ENCODE peak calls at places on chromosome 19, in four cellular contexts. I, K, L and C are unnamed samples.

GRCh38 chr19:5143471-5144411 is 174.8 kb downstream of the KDM4B start:
- DNase-seq in I (no peak), K (no peak), L (no peak), C (no peak)

GRCh38 chr19:43439183-43440063 is 24.7 kb downstream of the TEX101 start:
- DNase-seq in I (no peak), K (peak; percentile 71), L (no peak), C (no peak)

GRCh38 chr19:9903341-9903740 is 33.0 kb downstream of the OLFM2 start:
- DNase-seq in I (no peak), K (no peak), L (no peak), C (no peak)

GRCh38 chr19:12996542-12997094 is 1.3 kb downstream of the NFIX start:
- DNase-seq in I (peak; percentile 62), K (peak; percentile 41), L (no peak), C (no peak)

GRCh38 chr19:4636151-4636717 is 3.1 kb upstream of the TNFAIP8L1 start:
- DNase-seq in I (peak; percentile 69), K (peak; percentile 21), L (no peak), C (peak; percentile 59)

GRCh38 chr19:16470911-16471811 is 609 bp downstream of the EPS15L1 start:
- DNase-seq in I (no peak), K (peak; percentile 53), L (no peak), C (no peak)

GRCh38 chr19:8251025-8251472 is 41.9 kb downstream of the CERS4 start:
- DNase-seq in I (peak; percentile 91), K (peak; percentile 35), L (no peak), C (peak; percentile 87)

GRCh38 chr19:38661166-38661565 is 13.7 kb downstream of the ACTN4 start:
- DNase-seq in I (no peak), K (no peak), L (no peak), C (no peak)

GRCh38 chr19:31707206-31707605 is 358.0 kb upstream of the TSHZ3 start:
- DNase-seq in I (no peak), K (no peak), L (no peak), C (no peak)

GRCh38 chr19:51365211-51366049 is 758 bp downstream of the ETFB start:
- DNase-seq in I (peak; percentile 29), K (peak; percentile 24), L (no peak), C (no peak)